ENCODE peak calls at places on chromosomes 3 and 15, in five cellular contexts. One of them, this sample, is unnamed.

GRCh38 chr3:14845826-14846225 is 27.1 kb downstream of the FGD5 start:
- DNase-seq in sigmoid colon: no peak
- DNase-seq in body of pancreas: no peak
- DNase-seq in uterus: no peak
- DNase-seq in testis: no peak
- DNase-seq in this sample: no peak

GRCh38 chr15:77027697-77028450 is 32.9 kb downstream of the PSTPIP1 start:
- DNase-seq in sigmoid colon: peak
- DNase-seq in body of pancreas: peak
- DNase-seq in uterus: peak
- DNase-seq in testis: no peak
- DNase-seq in this sample: peak

GRCh38 chr3:55483196-55484095 is 3.7 kb downstream of the WNT5A start:
- DNase-seq in sigmoid colon: no peak
- DNase-seq in body of pancreas: no peak
- DNase-seq in uterus: no peak
- DNase-seq in testis: no peak
- DNase-seq in this sample: no peak

GRCh38 chr3:100106094-100106493 is 8.2 kb downstream of the FILIP1L start:
- DNase-seq in sigmoid colon: no peak
- DNase-seq in body of pancreas: no peak
- DNase-seq in uterus: no peak
- DNase-seq in testis: no peak
- DNase-seq in this sample: no peak

GRCh38 chr15:40702077-40702476 is 7.1 kb downstream of the RAD51 start:
- DNase-seq in sigmoid colon: no peak
- DNase-seq in body of pancreas: no peak
- DNase-seq in uterus: no peak
- DNase-seq in testis: no peak
- DNase-seq in this sample: no peak

GRCh38 chr3:174330303-174330702 is 528.8 kb upstream of the NAALADL2 start:
- DNase-seq in sigmoid colon: no peak
- DNase-seq in body of pancreas: no peak
- DNase-seq in uterus: no peak
- DNase-seq in testis: no peak
- DNase-seq in this sample: no peak

GRCh38 chr3:39065197-39065596 is 13.4 kb downstream of the WDR48 start:
- DNase-seq in sigmoid colon: no peak
- DNase-seq in body of pancreas: no peak
- DNase-seq in uterus: no peak
- DNase-seq in testis: peak
- DNase-seq in this sample: no peak

GRCh38 chr3:177201707-177202397 is 4.6 kb upstream of the TBL1XR1 start:
- DNase-seq in sigmoid colon: no peak
- DNase-seq in body of pancreas: no peak
- DNase-seq in uterus: no peak
- DNase-seq in testis: no peak
- DNase-seq in this sample: no peak

GRCh38 chr3:159560214-159561004 is 428.2 kb upstream of the IL12A start:
- DNase-seq in sigmoid colon: no peak
- DNase-seq in body of pancreas: no peak
- DNase-seq in uterus: no peak
- DNase-seq in testis: no peak
- DNase-seq in this sample: no peak

GRCh38 chr15:39084683-39085530 is 496.0 kb upstream of the THBS1 start:
- DNase-seq in sigmoid colon: peak
- DNase-seq in body of pancreas: peak
- DNase-seq in uterus: peak
- DNase-seq in testis: peak
- DNase-seq in this sample: no peak

GRCh38 chr3:10447527-10448260 is 57.7 kb downstream of the ATP2B2 start:
- DNase-seq in sigmoid colon: no peak
- DNase-seq in body of pancreas: no peak
- DNase-seq in uterus: no peak
- DNase-seq in testis: no peak
- DNase-seq in this sample: no peak

GRCh38 chr3:191775451-191776233 is 314.7 kb downstream of the PYDC2 start:
- DNase-seq in sigmoid colon: no peak
- DNase-seq in body of pancreas: no peak
- DNase-seq in uterus: no peak
- DNase-seq in testis: no peak
- DNase-seq in this sample: no peak

GRCh38 chr15:53918180-53919079 is 59.8 kb upstream of the UNC13C start:
- DNase-seq in sigmoid colon: no peak
- DNase-seq in body of pancreas: no peak
- DNase-seq in uterus: no peak
- DNase-seq in testis: no peak
- DNase-seq in this sample: no peak

GRCh38 chr3:169774186-169774585 is 990 bp downstream of the MYNN start:
- DNase-seq in sigmoid colon: no peak
- DNase-seq in body of pancreas: no peak
- DNase-seq in uterus: no peak
- DNase-seq in testis: no peak
- DNase-seq in this sample: no peak

GRCh38 chr3:65751123-65751700 is 287.5 kb downstream of the MAGI1 start:
- DNase-seq in sigmoid colon: no peak
- DNase-seq in body of pancreas: peak
- DNase-seq in uterus: peak
- DNase-seq in testis: peak
- DNase-seq in this sample: no peak

GRCh38 chr15:68431037-68431791 is 749 bp downstream of the ITGA11 start:
- DNase-seq in sigmoid colon: no peak
- DNase-seq in body of pancreas: no peak
- DNase-seq in uterus: peak
- DNase-seq in testis: peak
- DNase-seq in this sample: no peak

GRCh38 chr3:42228796-42229195 is 37.2 kb downstream of the CCK start:
- DNase-seq in sigmoid colon: no peak
- DNase-seq in body of pancreas: no peak
- DNase-seq in uterus: no peak
- DNase-seq in testis: no peak
- DNase-seq in this sample: no peak

GRCh38 chr15:48643776-48644497 is 1.6 kb downstream of the FBN1 start:
- DNase-seq in sigmoid colon: no peak
- DNase-seq in body of pancreas: no peak
- DNase-seq in uterus: no peak
- DNase-seq in testis: no peak
- DNase-seq in this sample: no peak

GRCh38 chr3:46209053-46209452 is 940 bp upstream of the CCR1 start:
- DNase-seq in sigmoid colon: no peak
- DNase-seq in body of pancreas: no peak
- DNase-seq in uterus: no peak
- DNase-seq in testis: no peak
- DNase-seq in this sample: no peak

GRCh38 chr3:149215474-149215873 is 6.2 kb downstream of the CP start:
- DNase-seq in sigmoid colon: no peak
- DNase-seq in body of pancreas: no peak
- DNase-seq in uterus: no peak
- DNase-seq in testis: no peak
- DNase-seq in this sample: no peak

GRCh38 chr3:104677932-104678331 is 688.8 kb upstream of the ALCAM start:
- DNase-seq in sigmoid colon: no peak
- DNase-seq in body of pancreas: no peak
- DNase-seq in uterus: no peak
- DNase-seq in testis: no peak
- DNase-seq in this sample: no peak

GRCh38 chr3:15331606-15332404 is 581 bp downstream of the SH3BP5 start:
- DNase-seq in sigmoid colon: peak
- DNase-seq in body of pancreas: peak
- DNase-seq in uterus: peak
- DNase-seq in testis: peak
- DNase-seq in this sample: peak

GRCh38 chr15:61621146-61621545 is 392.0 kb upstream of the RORA start:
- DNase-seq in sigmoid colon: no peak
- DNase-seq in body of pancreas: no peak
- DNase-seq in uterus: no peak
- DNase-seq in testis: peak
- DNase-seq in this sample: no peak

GRCh38 chr3:86702381-86702958 is 288.5 kb downstream of the VGLL3 start:
- DNase-seq in sigmoid colon: no peak
- DNase-seq in body of pancreas: no peak
- DNase-seq in uterus: no peak
- DNase-seq in testis: no peak
- DNase-seq in this sample: no peak
- TF ChIP-seq CTCF in sigmoid colon: no peak
- TF ChIP-seq CTCF in body of pancreas: no peak
- TF ChIP-seq CTCF in uterus: no peak
- TF ChIP-seq CTCF in testis: peak
- TF ChIP-seq CTCF in this sample: no peak

DNA sequence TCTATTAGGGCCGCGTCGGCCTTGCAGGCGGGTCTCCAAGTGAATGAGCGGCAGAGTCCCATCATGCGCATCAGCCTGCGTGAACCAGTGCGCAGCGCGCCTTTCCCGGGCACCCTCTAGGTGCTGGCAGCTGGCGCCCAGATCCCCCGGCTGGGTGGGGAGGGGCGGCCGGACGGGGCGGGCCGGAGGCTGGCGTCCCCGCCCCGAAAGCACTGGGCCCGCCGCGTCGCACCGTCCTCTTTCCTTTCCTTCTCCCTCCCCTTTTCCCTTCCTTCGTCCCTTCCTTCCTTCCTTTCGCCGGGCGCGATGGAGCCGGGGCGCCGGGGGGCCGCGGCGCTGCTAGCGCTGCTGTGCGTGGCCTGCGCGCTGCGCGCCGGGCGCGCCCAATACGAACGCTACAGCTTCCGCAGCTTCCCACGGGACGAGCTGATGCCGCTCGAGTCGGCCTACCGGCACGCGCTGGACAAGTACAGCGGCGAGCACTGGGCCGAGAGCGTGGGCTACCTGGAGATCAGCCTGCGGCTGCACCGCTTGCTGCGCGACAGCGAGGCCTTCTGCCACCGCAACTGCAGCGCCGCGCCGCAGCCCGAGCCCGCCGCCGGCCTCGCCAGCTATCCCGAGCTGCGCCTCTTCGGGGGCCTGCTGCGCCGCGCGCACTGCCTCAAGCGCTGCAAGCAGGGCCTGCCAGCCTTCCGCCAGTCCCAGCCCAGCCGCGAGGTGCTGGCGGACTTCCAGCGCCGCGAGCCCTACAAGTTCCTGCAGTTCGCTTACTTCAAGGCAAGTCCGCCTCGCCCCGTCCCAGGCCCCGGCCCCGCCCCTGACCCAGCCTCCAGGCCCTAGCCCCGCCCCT is at the start of gene CRTAP:
- DNase-seq in sigmoid colon: peak
- DNase-seq in body of pancreas: peak
- DNase-seq in uterus: peak
- DNase-seq in testis: peak
- DNase-seq in this sample: peak
- TF ChIP-seq POLR2A in sigmoid colon: peak
- TF ChIP-seq POLR2A in body of pancreas: peak
- TF ChIP-seq POLR2A in uterus: no peak
- TF ChIP-seq POLR2A in testis: no peak
- TF ChIP-seq POLR2A in this sample: peak

GRCh38 chr3:131895766-131896165 is 139.0 kb downstream of the CPNE4 start:
- DNase-seq in sigmoid colon: no peak
- DNase-seq in body of pancreas: no peak
- DNase-seq in uterus: no peak
- DNase-seq in testis: no peak
- DNase-seq in this sample: no peak

GRCh38 chr3:131896285-131896684 is 138.5 kb downstream of the CPNE4 start:
- DNase-seq in sigmoid colon: no peak
- DNase-seq in body of pancreas: no peak
- DNase-seq in uterus: no peak
- DNase-seq in testis: no peak
- DNase-seq in this sample: no peak

DNA sequence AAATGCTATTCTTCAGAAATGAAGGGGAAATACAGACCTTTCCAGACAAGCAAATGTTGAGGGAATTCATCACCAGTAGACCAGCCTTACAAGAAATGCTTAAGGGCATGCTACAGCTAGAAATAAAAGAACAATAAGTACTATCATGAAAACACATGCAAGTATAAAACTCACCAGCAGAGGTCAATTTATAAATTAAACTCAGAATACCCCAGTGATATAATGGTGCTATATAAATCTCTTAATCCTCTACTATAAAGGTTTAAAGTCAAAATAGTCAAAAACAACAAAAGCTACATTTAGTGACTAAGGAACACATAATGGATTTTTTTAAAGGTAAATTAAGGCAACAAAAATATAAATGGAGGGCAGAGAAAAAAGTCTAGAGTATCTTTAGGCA is 142.5 kb downstream of the CPNE4 start:
- DNase-seq in sigmoid colon: no peak
- DNase-seq in body of pancreas: no peak
- DNase-seq in uterus: no peak
- DNase-seq in testis: no peak
- DNase-seq in this sample: no peak
- TF ChIP-seq CTCF in sigmoid colon: no peak
- TF ChIP-seq CTCF in body of pancreas: no peak
- TF ChIP-seq CTCF in uterus: no peak
- TF ChIP-seq CTCF in testis: no peak
- TF ChIP-seq CTCF in this sample: no peak

GRCh38 chr3:113696658-113697191 is 283 bp upstream of the USF3 start:
- DNase-seq in sigmoid colon: peak
- DNase-seq in body of pancreas: peak
- DNase-seq in uterus: peak
- DNase-seq in testis: peak
- DNase-seq in this sample: peak

GRCh38 chr3:113697192-113698090 is 999 bp upstream of the USF3 start:
- DNase-seq in sigmoid colon: peak
- DNase-seq in body of pancreas: peak
- DNase-seq in uterus: peak
- DNase-seq in testis: peak
- DNase-seq in this sample: peak

GRCh38 chr3:113698213-113698742 is 1.8 kb upstream of the USF3 start:
- DNase-seq in sigmoid colon: no peak
- DNase-seq in body of pancreas: no peak
- DNase-seq in uterus: no peak
- DNase-seq in testis: no peak
- DNase-seq in this sample: no peak

GRCh38 chr3:113695426-113695817 is 1.0 kb downstream of the USF3 start:
- DNase-seq in sigmoid colon: no peak
- DNase-seq in body of pancreas: no peak
- DNase-seq in uterus: no peak
- DNase-seq in testis: no peak
- DNase-seq in this sample: no peak

DNA sequence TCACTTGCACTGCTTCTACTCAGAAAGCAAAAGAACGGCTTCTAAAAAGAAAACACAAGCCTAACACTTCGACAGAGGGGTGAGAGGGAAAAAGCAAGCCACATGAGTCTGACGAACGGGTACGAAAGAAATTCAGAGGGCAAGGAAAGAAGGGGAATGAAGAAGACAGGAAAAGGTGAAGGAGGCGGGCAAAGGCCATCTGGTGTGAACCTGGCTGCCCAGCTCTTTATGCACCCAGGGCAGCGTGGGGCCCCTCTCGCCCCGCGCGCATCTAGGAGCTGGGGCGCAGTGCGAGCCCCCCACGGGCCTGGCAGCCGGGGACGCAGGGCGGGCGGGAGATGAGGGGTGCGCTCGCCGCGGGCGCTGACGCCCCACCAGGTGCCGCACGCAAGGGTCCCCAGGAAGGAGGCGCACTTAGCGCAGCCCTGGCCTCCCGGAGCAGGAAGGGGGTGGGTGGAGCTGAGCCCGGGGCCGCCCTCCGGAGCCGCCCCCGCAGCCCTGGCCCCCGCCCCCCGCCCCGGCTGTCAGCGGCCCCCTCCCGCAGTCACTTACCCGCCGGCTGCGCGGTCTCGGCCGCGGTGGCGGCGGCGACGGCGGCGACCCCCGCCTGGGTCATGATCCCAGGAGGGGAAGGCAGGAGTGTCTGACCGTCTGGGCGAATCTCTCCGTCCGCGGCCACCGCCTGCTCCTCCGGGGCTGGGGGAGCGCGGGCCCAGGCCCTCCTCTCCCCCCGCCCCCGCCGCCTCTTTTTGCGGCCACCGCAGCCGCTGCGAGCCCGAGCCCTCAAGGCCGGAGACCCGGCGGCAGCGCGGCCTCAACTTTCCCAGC is at the start of gene USF3:
- DNase-seq in sigmoid colon: peak
- DNase-seq in body of pancreas: peak
- DNase-seq in uterus: peak
- DNase-seq in testis: peak
- DNase-seq in this sample: peak
- TF ChIP-seq POLR2A in sigmoid colon: no peak
- TF ChIP-seq POLR2A in body of pancreas: peak
- TF ChIP-seq POLR2A in uterus: peak
- TF ChIP-seq POLR2A in testis: no peak
- TF ChIP-seq POLR2A in this sample: peak